ENCODE peak calls at places on chromosome 6, in nine cellular contexts. One of them, this sample, is unnamed. For H3K27me3, the result is how much of the 10 kb centered on the place peaks cover.

GRCh38 chr6:4281341-4282293 is 146.2 kb upstream of the ECI2 start:
- DNase-seq in suprapubic skin: no peak
- DNase-seq in transverse colon: peak
- DNase-seq in tibial nerve: no peak
- DNase-seq in thyroid gland: peak
- DNase-seq in ovary: peak
- DNase-seq in IMR-90: peak
- DNase-seq in upper lobe of left lung: peak
- DNase-seq in right lobe of liver: no peak
- DNase-seq in this sample: peak

GRCh38 chr6:122438975-122439374 is 32.6 kb downstream of the SERINC1 start:
- DNase-seq in IMR-90: no peak
- DNase-seq in transverse colon: no peak
- DNase-seq in right lobe of liver: no peak
- DNase-seq in thyroid gland: no peak
- DNase-seq in tibial nerve: no peak
- DNase-seq in upper lobe of left lung: no peak
- DNase-seq in ovary: no peak
- DNase-seq in suprapubic skin: no peak
- DNase-seq in this sample: no peak

GRCh38 chr6:140183881-140184280 is 809.4 kb upstream of the CITED2 start:
- DNase-seq in suprapubic skin: no peak
- DNase-seq in right lobe of liver: no peak
- DNase-seq in tibial nerve: no peak
- DNase-seq in transverse colon: no peak
- DNase-seq in IMR-90: peak
- DNase-seq in ovary: no peak
- DNase-seq in thyroid gland: no peak
- DNase-seq in upper lobe of left lung: no peak
- DNase-seq in this sample: no peak

GRCh38 chr6:148203970-148204369 is 138.7 kb upstream of the SASH1 start:
- DNase-seq in transverse colon: no peak
- DNase-seq in ovary: no peak
- DNase-seq in thyroid gland: no peak
- DNase-seq in right lobe of liver: no peak
- DNase-seq in IMR-90: peak
- DNase-seq in upper lobe of left lung: no peak
- DNase-seq in tibial nerve: no peak
- DNase-seq in suprapubic skin: no peak
- DNase-seq in this sample: no peak

GRCh38 chr6:166360243-166361079 is 18.1 kb upstream of the SFT2D1 start:
- DNase-seq in tibial nerve: no peak
- DNase-seq in transverse colon: no peak
- DNase-seq in right lobe of liver: peak
- DNase-seq in suprapubic skin: no peak
- DNase-seq in IMR-90: peak
- DNase-seq in ovary: no peak
- DNase-seq in thyroid gland: no peak
- DNase-seq in upper lobe of left lung: no peak
- DNase-seq in this sample: no peak

GRCh38 chr6:113936093-113936934 is 34.6 kb downstream of the HDAC2 start:
- DNase-seq in upper lobe of left lung: no peak
- DNase-seq in transverse colon: no peak
- DNase-seq in suprapubic skin: no peak
- DNase-seq in right lobe of liver: no peak
- DNase-seq in IMR-90: peak
- DNase-seq in ovary: no peak
- DNase-seq in tibial nerve: peak
- DNase-seq in thyroid gland: no peak
- DNase-seq in this sample: no peak

GRCh38 chr6:2097464-2097863 is 147.9 kb downstream of the GMDS start:
- DNase-seq in tibial nerve: no peak
- DNase-seq in suprapubic skin: no peak
- DNase-seq in thyroid gland: no peak
- DNase-seq in transverse colon: no peak
- DNase-seq in right lobe of liver: no peak
- DNase-seq in IMR-90: no peak
- DNase-seq in ovary: no peak
- DNase-seq in upper lobe of left lung: no peak
- DNase-seq in this sample: no peak

GRCh38 chr6:3425574-3425973 is 31.3 kb downstream of the SLC22A23 start:
- DNase-seq in ovary: no peak
- DNase-seq in IMR-90: no peak
- DNase-seq in tibial nerve: no peak
- DNase-seq in suprapubic skin: no peak
- DNase-seq in thyroid gland: no peak
- DNase-seq in upper lobe of left lung: no peak
- DNase-seq in right lobe of liver: no peak
- DNase-seq in transverse colon: no peak
- DNase-seq in this sample: no peak

GRCh38 chr6:39189915-39190544 is 39.2 kb downstream of the KCNK5 start:
- DNase-seq in upper lobe of left lung: peak
- DNase-seq in thyroid gland: peak
- DNase-seq in ovary: peak
- DNase-seq in transverse colon: peak
- DNase-seq in IMR-90: peak
- DNase-seq in suprapubic skin: no peak
- DNase-seq in right lobe of liver: no peak
- DNase-seq in tibial nerve: peak
- DNase-seq in this sample: no peak

GRCh38 chr6:122476131-122476530 is 4.5 kb upstream of the SERINC1 start:
- DNase-seq in suprapubic skin: no peak
- DNase-seq in ovary: no peak
- DNase-seq in transverse colon: no peak
- DNase-seq in thyroid gland: no peak
- DNase-seq in upper lobe of left lung: no peak
- DNase-seq in right lobe of liver: no peak
- DNase-seq in tibial nerve: no peak
- DNase-seq in IMR-90: peak
- DNase-seq in this sample: no peak

GRCh38 chr6:137893726-137894125 is 26.7 kb downstream of the TNFAIP3 start:
- DNase-seq in upper lobe of left lung: no peak
- DNase-seq in ovary: no peak
- DNase-seq in right lobe of liver: no peak
- DNase-seq in IMR-90: no peak
- DNase-seq in transverse colon: no peak
- DNase-seq in thyroid gland: no peak
- DNase-seq in suprapubic skin: no peak
- DNase-seq in tibial nerve: no peak
- DNase-seq in this sample: no peak

GRCh38 chr6:5854900-5855299 is 151.8 kb downstream of the NRN1 start:
- DNase-seq in tibial nerve: no peak
- DNase-seq in transverse colon: no peak
- DNase-seq in IMR-90: no peak
- DNase-seq in right lobe of liver: no peak
- DNase-seq in upper lobe of left lung: no peak
- DNase-seq in ovary: no peak
- DNase-seq in suprapubic skin: no peak
- DNase-seq in thyroid gland: no peak
- DNase-seq in this sample: no peak

GRCh38 chr6:164749126-164749758 is 560.2 kb downstream of the C6orf118 start:
- DNase-seq in ovary: no peak
- DNase-seq in tibial nerve: peak
- DNase-seq in upper lobe of left lung: peak
- DNase-seq in suprapubic skin: no peak
- DNase-seq in thyroid gland: no peak
- DNase-seq in transverse colon: no peak
- DNase-seq in right lobe of liver: no peak
- DNase-seq in IMR-90: no peak
- DNase-seq in this sample: peak
- H3K4me3 ChIP-seq in ovary: no peak
- H3K4me3 ChIP-seq in tibial nerve: no peak
- H3K4me3 ChIP-seq in upper lobe of left lung: no peak
- H3K4me3 ChIP-seq in suprapubic skin: no peak
- H3K4me3 ChIP-seq in thyroid gland: no peak
- H3K4me3 ChIP-seq in transverse colon: no peak
- H3K4me3 ChIP-seq in right lobe of liver: no peak
- H3K4me3 ChIP-seq in IMR-90: no peak
- H3K4me3 ChIP-seq in this sample: no peak

GRCh38 chr6:75206338-75207210 is 721 bp upstream of the COL12A1 start:
- DNase-seq in thyroid gland: peak
- DNase-seq in suprapubic skin: no peak
- DNase-seq in right lobe of liver: no peak
- DNase-seq in upper lobe of left lung: peak
- DNase-seq in ovary: peak
- DNase-seq in tibial nerve: peak
- DNase-seq in transverse colon: no peak
- DNase-seq in IMR-90: no peak
- DNase-seq in this sample: peak

GRCh38 chr6:75204222-75204958 is 1.5 kb downstream of the COL12A1 start:
- DNase-seq in right lobe of liver: no peak
- DNase-seq in thyroid gland: peak
- DNase-seq in ovary: peak
- DNase-seq in suprapubic skin: peak
- DNase-seq in upper lobe of left lung: no peak
- DNase-seq in transverse colon: peak
- DNase-seq in tibial nerve: peak
- DNase-seq in IMR-90: peak
- DNase-seq in this sample: peak

GRCh38 chr6:75207211-75207984 is 1.5 kb upstream of the COL12A1 start:
- DNase-seq in upper lobe of left lung: peak
- DNase-seq in right lobe of liver: no peak
- DNase-seq in transverse colon: no peak
- DNase-seq in tibial nerve: peak
- DNase-seq in IMR-90: peak
- DNase-seq in thyroid gland: peak
- DNase-seq in suprapubic skin: no peak
- DNase-seq in ovary: peak
- DNase-seq in this sample: peak

GRCh38 chr6:75204959-75205775 is 686 bp downstream of the COL12A1 start:
- DNase-seq in transverse colon: peak
- DNase-seq in suprapubic skin: peak
- DNase-seq in tibial nerve: peak
- DNase-seq in right lobe of liver: no peak
- DNase-seq in ovary: peak
- DNase-seq in IMR-90: peak
- DNase-seq in thyroid gland: peak
- DNase-seq in upper lobe of left lung: peak
- DNase-seq in this sample: peak

GRCh38 chr6:75205776-75206334 is at the start of gene COL12A1:
- DNase-seq in thyroid gland: peak
- DNase-seq in upper lobe of left lung: peak
- DNase-seq in suprapubic skin: peak
- DNase-seq in tibial nerve: peak
- DNase-seq in IMR-90: peak
- DNase-seq in right lobe of liver: peak
- DNase-seq in transverse colon: peak
- DNase-seq in ovary: peak
- DNase-seq in this sample: peak
- TF ChIP-seq POLR2A in thyroid gland: no peak
- TF ChIP-seq POLR2A in upper lobe of left lung: no peak
- TF ChIP-seq POLR2A in suprapubic skin: peak
- TF ChIP-seq POLR2A in tibial nerve: peak
- TF ChIP-seq POLR2A in IMR-90: peak
- TF ChIP-seq POLR2A in right lobe of liver: no peak
- TF ChIP-seq POLR2A in transverse colon: peak
- TF ChIP-seq POLR2A in ovary: peak
- TF ChIP-seq POLR2A in this sample: peak

DNA sequence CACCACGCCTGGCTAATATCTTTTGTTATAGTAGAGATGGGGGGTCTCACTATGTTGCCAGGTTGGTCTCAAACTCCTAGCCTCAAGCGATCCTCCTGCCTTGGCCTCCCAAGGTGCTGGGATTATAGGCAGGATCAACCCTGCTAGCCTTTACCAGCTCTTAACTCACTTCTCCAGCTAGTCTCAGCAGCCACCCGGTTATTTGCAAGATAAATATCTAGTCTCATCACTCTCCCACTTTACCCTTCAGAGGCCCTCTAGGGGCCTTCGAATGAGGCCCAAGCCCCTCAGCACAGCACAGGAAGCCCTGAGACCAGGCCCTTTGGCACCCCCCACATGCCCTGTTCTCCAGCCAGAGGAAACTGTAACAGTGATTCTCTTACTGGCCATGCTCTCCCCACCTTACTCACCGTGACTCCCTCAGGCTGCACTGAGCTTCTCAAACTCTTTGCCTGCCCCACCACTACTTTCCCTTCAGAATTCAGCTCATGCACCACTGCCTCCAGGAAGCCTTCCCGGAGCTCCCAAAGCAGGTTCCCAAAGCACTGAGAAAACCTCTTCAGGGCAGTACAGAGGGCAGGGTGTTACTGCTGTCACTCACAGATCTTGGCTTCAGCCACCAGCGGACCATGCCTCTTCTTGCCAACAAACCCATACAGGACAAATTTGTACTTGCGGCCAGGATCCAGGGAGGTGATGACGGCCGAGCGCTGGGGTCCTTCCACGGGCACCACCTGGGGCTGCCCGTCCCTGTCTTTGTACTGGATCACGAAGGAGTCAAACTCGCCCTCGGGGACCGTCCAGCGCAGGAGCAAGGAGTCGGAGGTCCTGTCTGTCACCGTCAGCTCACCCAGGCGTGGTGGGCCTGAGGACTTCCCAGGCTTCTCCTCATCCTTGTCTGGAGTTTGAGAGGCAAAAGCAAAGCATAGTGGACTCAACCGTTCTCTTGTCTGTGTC is 25.0 kb downstream of the TNXB start:
- DNase-seq in right lobe of liver: no peak
- DNase-seq in IMR-90: no peak
- DNase-seq in suprapubic skin: no peak
- DNase-seq in upper lobe of left lung: peak
- DNase-seq in ovary: no peak
- DNase-seq in tibial nerve: no peak
- DNase-seq in transverse colon: no peak
- DNase-seq in thyroid gland: peak
- DNase-seq in this sample: peak
- H3K27me3 ChIP-seq in right lobe of liver: under half
- H3K27me3 ChIP-seq in IMR-90: under half
- H3K27me3 ChIP-seq in suprapubic skin: under half
- H3K27me3 ChIP-seq in upper lobe of left lung: under half
- H3K27me3 ChIP-seq in ovary: under half
- H3K27me3 ChIP-seq in tibial nerve: under half
- H3K27me3 ChIP-seq in transverse colon: under half
- H3K27me3 ChIP-seq in thyroid gland: under half
- H3K27me3 ChIP-seq in this sample: under half

GRCh38 chr6:156952401-156952800 is 175.2 kb downstream of the ARID1B start:
- DNase-seq in IMR-90: no peak
- DNase-seq in tibial nerve: no peak
- DNase-seq in thyroid gland: no peak
- DNase-seq in suprapubic skin: no peak
- DNase-seq in ovary: no peak
- DNase-seq in right lobe of liver: no peak
- DNase-seq in upper lobe of left lung: no peak
- DNase-seq in transverse colon: no peak
- DNase-seq in this sample: no peak

GRCh38 chr6:156953125-156953477 is 175.9 kb downstream of the ARID1B start:
- DNase-seq in ovary: no peak
- DNase-seq in right lobe of liver: no peak
- DNase-seq in IMR-90: no peak
- DNase-seq in tibial nerve: no peak
- DNase-seq in transverse colon: no peak
- DNase-seq in thyroid gland: peak
- DNase-seq in suprapubic skin: no peak
- DNase-seq in upper lobe of left lung: no peak
- DNase-seq in this sample: no peak

GRCh38 chr6:156954191-156954590 is 177.0 kb downstream of the ARID1B start:
- DNase-seq in right lobe of liver: no peak
- DNase-seq in upper lobe of left lung: no peak
- DNase-seq in ovary: no peak
- DNase-seq in tibial nerve: no peak
- DNase-seq in suprapubic skin: no peak
- DNase-seq in IMR-90: peak
- DNase-seq in transverse colon: no peak
- DNase-seq in thyroid gland: no peak
- DNase-seq in this sample: no peak

GRCh38 chr6:156954781-156955180 is 177.6 kb downstream of the ARID1B start:
- DNase-seq in transverse colon: no peak
- DNase-seq in thyroid gland: no peak
- DNase-seq in ovary: no peak
- DNase-seq in right lobe of liver: no peak
- DNase-seq in tibial nerve: no peak
- DNase-seq in IMR-90: no peak
- DNase-seq in upper lobe of left lung: peak
- DNase-seq in suprapubic skin: no peak
- DNase-seq in this sample: no peak

GRCh38 chr6:156953478-156954146 is 176.4 kb downstream of the ARID1B start:
- DNase-seq in ovary: no peak
- DNase-seq in suprapubic skin: no peak
- DNase-seq in upper lobe of left lung: no peak
- DNase-seq in right lobe of liver: no peak
- DNase-seq in tibial nerve: no peak
- DNase-seq in IMR-90: peak
- DNase-seq in transverse colon: no peak
- DNase-seq in thyroid gland: no peak
- DNase-seq in this sample: no peak
- H3K4me3 ChIP-seq in ovary: no peak
- H3K4me3 ChIP-seq in suprapubic skin: no peak
- H3K4me3 ChIP-seq in upper lobe of left lung: no peak
- H3K4me3 ChIP-seq in right lobe of liver: no peak
- H3K4me3 ChIP-seq in tibial nerve: no peak
- H3K4me3 ChIP-seq in IMR-90: no peak
- H3K4me3 ChIP-seq in transverse colon: no peak
- H3K4me3 ChIP-seq in thyroid gland: no peak
- H3K4me3 ChIP-seq in this sample: no peak